ENCODE peak calls at places on chromosome 1, in ten cellular contexts. T is lower lobe of right lung; R is bronchial epithelial cell; V is SK-N-MC; X is BE2C; Q is naive thymus-derived CD4-positive, alpha-beta T cell; C is heart left ventricle; S is CD8-positive, alpha-beta T cell; H is CD8-positive, alpha-beta memory T cell; D is PC-9. L is an unnamed sample.

GRCh38 chr1:6807782-6808181 is 22.5 kb downstream of the CAMTA1 start:
- DNase-seq in S (no peak), H (no peak), C (no peak), R (no peak), T (no peak), V (no peak), D (no peak), X (no peak), Q (no peak), L (peak; percentile 94)

GRCh38 chr1:161379071-161379470 is 11.4 kb upstream of the CFAP126 start:
- DNase-seq in S (no peak), C (peak; percentile 86), R (no peak), Q (no peak), H (no peak), D (no peak), T (no peak), V (no peak), X (no peak), L (no peak)

GRCh38 chr1:223211323-223211985 is 68.4 kb upstream of the TLR5 start:
- DNase-seq in S (no peak), V (no peak), D (no peak), X (no peak), Q (no peak), R (no peak), T (no peak), C (no peak), H (no peak), L (no peak)

GRCh38 chr1:235735630-235736029 is 86.0 kb upstream of the GNG4 start:
- DNase-seq in X (no peak), T (no peak), H (no peak), C (no peak), R (peak; percentile 37), S (no peak), D (no peak), V (no peak), Q (no peak), L (no peak)

GRCh38 chr1:24438423-24438901 is 22.9 kb downstream of the NIPAL3 start:
- DNase-seq in H (no peak), R (no peak), D (no peak), Q (no peak), T (no peak), X (peak; percentile 9), C (peak; percentile 47), S (no peak), V (no peak), L (no peak)

GRCh38 chr1:21857840-21858670 is 46.0 kb downstream of the LDLRAD2 start:
- DNase-seq in X (no peak), T (no peak), D (no peak), H (no peak), V (no peak), C (peak; percentile 11), S (no peak), R (no peak), Q (no peak), L (no peak)

GRCh38 chr1:116556289-116557006 is 14.4 kb downstream of the CD58 start:
- DNase-seq in Q (no peak), R (peak; percentile 99), D (peak; percentile 91), V (no peak), T (peak; percentile 71), X (no peak), C (no peak), H (peak; percentile 87), S (peak; percentile 69), L (peak; percentile 92)

GRCh38 chr1:22153653-22154052 is 10.8 kb upstream of the WNT4 start:
- DNase-seq in R (no peak), H (no peak), C (no peak), V (no peak), T (no peak), S (no peak), X (no peak), Q (no peak), D (no peak), L (no peak)

DNA sequence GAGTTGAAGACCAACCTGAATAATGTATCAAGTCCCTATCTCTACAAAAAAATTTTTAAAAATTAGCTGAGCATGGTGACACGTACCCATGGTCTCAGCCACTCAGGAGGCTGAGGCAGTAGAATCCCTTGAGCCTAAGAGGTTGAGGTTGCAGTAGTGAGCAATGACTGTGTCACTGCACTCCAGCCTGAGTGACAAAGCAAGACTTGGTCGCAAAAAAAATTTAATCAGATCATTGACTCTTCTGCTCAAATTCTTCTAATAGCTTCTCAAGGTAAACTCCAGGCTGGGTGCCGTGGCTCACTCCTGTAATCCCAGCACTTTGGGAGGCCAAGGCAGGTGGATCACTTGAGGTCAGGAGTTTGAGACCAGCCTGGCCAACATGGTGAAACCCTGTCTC is 85.9 kb upstream of the PUM1 start:
- DNase-seq in C (no peak), Q (no peak), R (peak; percentile 22), T (no peak), X (no peak), D (no peak), H (no peak), S (no peak), V (no peak), L (no peak)
- H3K36me3 ChIP-seq in C (no peaks in the 10 kb centered on the region), Q (no peaks in the 10 kb centered on the region), R (no peaks in the 10 kb centered on the region), T (no peaks in the 10 kb centered on the region), X (no peaks in the 10 kb centered on the region), D (no peaks in the 10 kb centered on the region), H (no peaks in the 10 kb centered on the region), S (no peaks in the 10 kb centered on the region), V (no peaks in the 10 kb centered on the region), L (no peaks in the 10 kb centered on the region)

GRCh38 chr1:175984813-175985212 is 222.3 kb downstream of the COP1 start:
- DNase-seq in V (no peak), C (no peak), X (no peak), Q (no peak), R (no peak), T (no peak), S (no peak), H (no peak), D (no peak), L (peak; percentile 81)
- H3K36me3 ChIP-seq in V (peaks cover 64% of the 10 kb centered on the region), C (peaks cover 42% of the 10 kb centered on the region), X (peaks cover 11% of the 10 kb centered on the region), Q (peaks cover 67% of the 10 kb centered on the region), R (peaks cover 7% of the 10 kb centered on the region), T (peaks cover 54% of the 10 kb centered on the region), S (peaks cover 31% of the 10 kb centered on the region), H (peaks cover 34% of the 10 kb centered on the region), D (peaks cover 40% of the 10 kb centered on the region), L (peaks cover 5% of the 10 kb centered on the region)

DNA sequence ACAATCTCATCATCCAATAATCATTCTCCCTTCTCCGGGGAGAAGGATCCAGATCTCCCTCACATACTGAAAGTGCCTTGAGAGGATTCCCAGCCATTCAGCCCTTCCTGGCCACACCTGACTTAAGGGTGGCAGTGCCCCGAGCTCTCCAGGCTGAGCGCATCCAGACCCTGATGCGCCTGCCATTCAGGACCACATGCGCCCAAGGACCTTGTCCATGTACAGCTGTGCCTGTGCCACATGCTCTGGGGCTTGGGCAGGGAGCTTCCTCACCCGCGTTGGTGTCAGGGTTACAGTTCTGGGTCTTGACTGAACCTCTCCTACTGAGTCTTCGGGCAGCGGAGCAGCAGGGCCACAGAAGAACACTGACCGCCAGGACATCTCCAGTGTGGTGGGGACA is 121.1 kb downstream of the KIAA0319L start:
- DNase-seq in S (no peak), V (no peak), C (no peak), H (no peak), R (no peak), Q (no peak), T (no peak), D (no peak), X (no peak), L (no peak)
- H3K36me3 ChIP-seq in S (peaks cover 19% of the 10 kb centered on the region), V (peaks cover 2% of the 10 kb centered on the region), C (peaks cover 75% of the 10 kb centered on the region), H (peaks cover 44% of the 10 kb centered on the region), R (peaks cover 12% of the 10 kb centered on the region), Q (peaks cover 75% of the 10 kb centered on the region), T (peaks cover 89% of the 10 kb centered on the region), D (no peaks in the 10 kb centered on the region), X (no peaks in the 10 kb centered on the region), L (peaks cover 23% of the 10 kb centered on the region)

GRCh38 chr1:213423585-213423984 is 372.5 kb downstream of the RPS6KC1 start:
- DNase-seq in X (no peak), T (no peak), V (no peak), Q (no peak), S (no peak), C (no peak), D (no peak), H (no peak), R (no peak), L (no peak)
- H3K36me3 ChIP-seq in X (no peaks in the 10 kb centered on the region), T (no peaks in the 10 kb centered on the region), V (no peaks in the 10 kb centered on the region), Q (no peaks in the 10 kb centered on the region), S (no peaks in the 10 kb centered on the region), C (no peaks in the 10 kb centered on the region), D (no peaks in the 10 kb centered on the region), H (no peaks in the 10 kb centered on the region), R (no peaks in the 10 kb centered on the region), L (no peaks in the 10 kb centered on the region)

DNA sequence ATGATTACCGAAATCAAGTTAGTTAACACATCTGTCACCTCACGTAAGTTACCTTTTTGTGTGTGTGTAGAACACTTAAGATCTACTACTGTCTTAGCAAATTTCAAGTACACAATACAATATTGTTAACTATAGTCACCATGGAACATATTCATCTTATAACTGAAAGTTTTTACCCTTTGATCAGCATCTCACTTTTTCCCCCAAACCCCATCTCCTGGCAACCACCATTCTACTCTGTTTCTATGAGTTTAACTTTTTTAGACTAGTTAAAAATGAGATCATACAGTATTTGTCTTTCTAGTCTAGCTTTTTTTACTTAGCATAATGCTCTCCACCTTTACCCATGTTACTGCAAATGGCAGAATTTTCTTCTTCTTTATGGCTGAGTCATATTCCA is 124.7 kb downstream of the RABGAP1L start:
- DNase-seq in H (no peak), Q (no peak), S (no peak), V (no peak), C (no peak), D (no peak), X (no peak), R (no peak), T (no peak), L (no peak)
- H3K36me3 ChIP-seq in H (peaks cover 8% of the 10 kb centered on the region), Q (peaks cover 27% of the 10 kb centered on the region), S (peaks cover 6% of the 10 kb centered on the region), V (peaks cover 4% of the 10 kb centered on the region), C (peaks cover 19% of the 10 kb centered on the region), D (no peaks in the 10 kb centered on the region), X (no peaks in the 10 kb centered on the region), R (no peaks in the 10 kb centered on the region), T (no peaks in the 10 kb centered on the region), L (peaks cover 4% of the 10 kb centered on the region)

DNA sequence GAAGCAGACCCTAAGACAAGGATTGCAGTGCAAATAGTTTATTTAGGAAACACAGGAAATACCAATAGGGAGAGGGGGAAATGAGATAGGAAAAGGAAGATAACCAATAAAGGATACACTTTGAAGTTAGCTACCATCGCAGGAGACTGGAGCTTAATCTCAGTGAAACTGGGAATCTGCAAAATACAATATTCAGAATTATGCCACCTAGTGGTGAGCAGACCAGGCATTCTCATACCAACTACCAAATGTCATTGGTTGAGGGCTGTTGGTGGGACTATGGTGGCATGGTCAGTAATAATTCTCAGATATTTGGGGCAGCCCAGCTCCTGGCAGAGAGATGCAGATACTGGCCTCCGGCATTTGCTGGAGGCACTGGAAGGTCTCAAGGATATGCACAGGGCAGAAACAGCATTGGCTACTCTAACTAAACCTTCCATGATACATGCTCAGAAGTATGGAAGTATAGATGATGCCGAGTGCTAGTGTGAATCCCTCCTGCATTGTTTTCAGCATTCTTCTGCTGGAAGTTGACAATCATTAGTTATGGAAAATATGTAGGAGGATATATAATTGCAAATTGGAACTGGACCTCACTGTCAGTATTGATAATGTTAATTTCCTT is 11.8 kb upstream of the ZFP69B start:
- DNase-seq in H (no peak), C (no peak), X (peak; percentile 9), D (no peak), R (peak; percentile 30), V (no peak), S (peak; percentile 17), T (no peak), Q (no peak), L (peak; percentile 31)
- H3K36me3 ChIP-seq in H (no peaks in the 10 kb centered on the region), C (no peaks in the 10 kb centered on the region), X (no peaks in the 10 kb centered on the region), D (no peaks in the 10 kb centered on the region), R (no peaks in the 10 kb centered on the region), V (no peaks in the 10 kb centered on the region), S (no peaks in the 10 kb centered on the region), T (no peaks in the 10 kb centered on the region), Q (no peaks in the 10 kb centered on the region), L (no peaks in the 10 kb centered on the region)